ENCODE peak calls at places on chromosomes 1 and 21, in five cellular contexts. U is WTC11; V is A549; P is activated T-cell treated with anti-CD3 and anti-CD28 coated beads, Interleukin-2, amount 50 U/mL, for 4 hours; D is naive thymus-derived CD8-positive, alpha-beta T cell. A is an unnamed sample.

GRCh38 chr21:37593015-37593414 is 226.4 kb downstream of the DYRK1A start:
- ATAC-seq in V (no peak), D (no peak), U (peak), P (no peak), A (no peak)

GRCh38 chr1:182739545-182739944 is 50.0 kb upstream of the NPL start:
- ATAC-seq in D (no peak), P (no peak), V (no peak), U (peak), A (peak)

GRCh38 chr1:39152923-39153322 is 51.6 kb upstream of the MACF1 start:
- ATAC-seq in D (no peak), U (no peak), P (no peak), V (no peak), A (no peak)

GRCh38 chr1:159935719-159936283 is 9.6 kb downstream of the IGSF9 start:
- ATAC-seq in P (no peak), D (no peak), U (no peak), V (no peak), A (no peak)

GRCh38 chr1:157025856-157026255 is 19.7 kb downstream of the ARHGEF11 start:
- ATAC-seq in U (no peak), D (no peak), P (no peak), V (no peak), A (no peak)

GRCh38 chr1:208202333-208202987 is 41.7 kb downstream of the PLXNA2 start:
- ATAC-seq in U (peak), V (no peak), P (no peak), D (no peak), A (no peak)

GRCh38 chr1:13583592-13583963 is at the start of gene PDPN:
- ATAC-seq in P (no peak), D (no peak), V (no peak), U (peak), A (no peak)

GRCh38 chr1:64928325-64928724 is 38.0 kb downstream of the JAK1 start:
- ATAC-seq in P (no peak), D (no peak), V (no peak), U (peak), A (no peak)

GRCh38 chr1:184533049-184533448 is 146.2 kb downstream of the C1orf21 start:
- ATAC-seq in U (peak), D (no peak), P (no peak), V (no peak), A (peak)

GRCh38 chr1:221696045-221696444 is 45.8 kb downstream of the DUSP10 start:
- ATAC-seq in V (no peak), P (no peak), U (no peak), D (no peak), A (no peak)

GRCh38 chr1:245932302-245932972 is 574.6 kb downstream of the SMYD3 start:
- ATAC-seq in D (no peak), P (no peak), V (no peak), U (no peak), A (no peak)

GRCh38 chr1:46173361-46173856 is 1.5 kb upstream of the TSPAN1 start:
- ATAC-seq in U (peak), V (no peak), D (no peak), P (no peak), A (no peak)

GRCh38 chr1:77412069-77412793 is 130.4 kb downstream of the AK5 start:
- ATAC-seq in V (peak), U (peak), D (no peak), P (no peak), A (no peak)

GRCh38 chr1:211761400-211761799 is 69.2 kb downstream of the LPGAT1 start:
- ATAC-seq in V (no peak), P (no peak), D (no peak), U (no peak), A (no peak)

GRCh38 chr21:35106246-35106835 is 57.2 kb upstream of the RUNX1 start:
- ATAC-seq in D (no peak), U (no peak), P (no peak), V (no peak), A (no peak)

GRCh38 chr1:212157252-212157651 is 121.7 kb downstream of the DTL start:
- ATAC-seq in U (no peak), V (no peak), P (no peak), D (no peak), A (no peak)

A was measured in stimulated activated memory B cell treated with anti-CD40 and anti-IgM and Interleukin-4, amounts not matched to agents 10 μg/mL and 1 μg/mL and 100 μg/mL, for 72 hours.